ENCODE peak calls at places on chromosomes 3 and 15, in ten cellular contexts. H is HTR-8/SVneo, T is skeletal muscle cell, C is myocyte, L is NCI-H748 treated with DMSO at 0.1 percent for 48 hours, P is GM23248, Q is AG09309, U is HS-27A, Z is EL, J is glutamatergic neuron. M is an unnamed sample.

GRCh38 chr3:120473389-120473788 is 22.6 kb upstream of the FSTL1 start:
- DNase-seq in L (no peak), Z (peak), Q (no peak), U (no peak), P (no peak), H (no peak), C (no peak), J (no peak), T (no peak), M (no peak)

GRCh38 chr3:69791919-69792399 is 52.7 kb downstream of the MITF start:
- DNase-seq in J (no peak), H (peak), Q (peak), Z (peak), C (peak), P (peak), L (no peak), U (no peak), T (no peak), M (no peak)

GRCh38 chr3:171640520-171641412 is 169.5 kb downstream of the PLD1 start:
- DNase-seq in Q (peak), Z (peak), H (peak), L (no peak), J (no peak), C (peak), P (peak), U (peak), T (peak), M (no peak)

GRCh38 chr3:64158334-64158733 is 66.9 kb downstream of the PRICKLE2 start:
- DNase-seq in L (no peak), Z (peak), U (no peak), Q (no peak), P (peak), J (no peak), H (no peak), C (no peak), T (no peak), M (no peak)

GRCh38 chr15:45710657-45711056 is 75.8 kb downstream of the SQOR start:
- DNase-seq in P (no peak), Z (no peak), Q (no peak), T (no peak), U (no peak), J (no peak), L (no peak), C (no peak), H (no peak), M (peak)

GRCh38 chr15:34673241-34673640 is 81.6 kb downstream of the GJD2 start:
- DNase-seq in Z (no peak), L (no peak), J (no peak), U (no peak), C (no peak), P (no peak), H (no peak), T (no peak), Q (no peak), M (no peak)

GRCh38 chr3:115062412-115062956 is 84.6 kb downstream of the ZBTB20 start:
- DNase-seq in Z (peak), P (peak), H (no peak), U (peak), J (no peak), L (no peak), T (no peak), Q (peak), C (peak), M (no peak)

GRCh38 chr3:193814166-193814565 is 221.2 kb downstream of the OPA1 start:
- DNase-seq in L (no peak), Q (no peak), Z (no peak), C (no peak), U (no peak), T (no peak), P (no peak), J (no peak), H (no peak), M (no peak)

GRCh38 chr3:107285197-107285596 is 92.0 kb upstream of the CCDC54 start:
- DNase-seq in T (no peak), J (no peak), U (no peak), H (no peak), C (no peak), Q (no peak), L (no peak), P (peak), Z (peak), M (no peak)

GRCh38 chr15:68385240-68385561 is 46.8 kb downstream of the ITGA11 start:
- DNase-seq in J (no peak), U (no peak), H (no peak), L (no peak), C (no peak), Q (no peak), T (no peak), Z (no peak), P (no peak), M (no peak)

GRCh38 chr3:181694805-181695660 is 16.7 kb upstream of the SOX2 start:
- DNase-seq in Q (no peak), T (no peak), L (no peak), H (no peak), P (peak), C (peak), U (no peak), Z (no peak), J (peak), M (no peak)

GRCh38 chr15:72864681-72865080 is 81.1 kb upstream of the ADPGK start:
- DNase-seq in P (no peak), L (no peak), J (no peak), Q (no peak), C (no peak), H (no peak), U (no peak), Z (no peak), T (no peak), M (no peak)

GRCh38 chr15:70274908-70275307 is 177.2 kb upstream of the TLE3 start:
- DNase-seq in Q (no peak), H (no peak), C (no peak), J (no peak), U (no peak), Z (no peak), P (no peak), T (no peak), L (no peak), M (no peak)